ENCODE peak calls at places on chromosomes 3 and 15, in four cellular contexts. K, W, D and B are unnamed samples.

GRCh38 chr15:36914466-36914865 is 185.9 kb downstream of the MEIS2 start:
- DNase-seq in K (peak; percentile 35), W (no peak), D (no peak), B (no peak)

GRCh38 chr3:127820871-127821853 is 1.2 kb downstream of the MGLL start:
- DNase-seq in K (no peak), W (no peak), D (peak; percentile 80), B (no peak)

GRCh38 chr15:95669146-95669922 is 661.2 kb upstream of the NR2F2 start:
- DNase-seq in K (peak; percentile 24), W (no peak), D (no peak), B (no peak)

GRCh38 chr3:156838035-156838434 is 11.9 kb downstream of the LEKR1 start:
- DNase-seq in K (no peak), W (no peak), D (no peak), B (no peak)

GRCh38 chr3:9669720-9670432 is 20.6 kb downstream of the MTMR14 start:
- DNase-seq in K (no peak), W (no peak), D (no peak), B (peak; percentile 39)

GRCh38 chr15:84142888-84143337 is 92.7 kb upstream of the GOLGA6L4 start:
- DNase-seq in K (peak; percentile 69), W (peak; percentile 57), D (peak; percentile 78), B (peak; percentile 91)

GRCh38 chr3:150074697-150075416 is 104.2 kb upstream of the PFN2 start:
- DNase-seq in K (peak; percentile 23), W (no peak), D (no peak), B (no peak)

GRCh38 chr15:77575203-77575934 is 57.3 kb downstream of the LINGO1 start:
- DNase-seq in K (no peak), W (no peak), D (no peak), B (no peak)

GRCh38 chr3:151316267-151316991 is at the start of gene GPR87:
- DNase-seq in K (no peak), W (no peak), D (no peak), B (no peak)

GRCh38 chr3:72488736-72489030 is 359.6 kb downstream of the SHQ1 start:
- DNase-seq in K (no peak), W (no peak), D (no peak), B (peak; percentile 19)

GRCh38 chr3:135851201-135852061 is 114.1 kb upstream of the PPP2R3A start:
- DNase-seq in K (no peak), W (no peak), D (no peak), B (no peak)

GRCh38 chr3:155334897-155335883 is 41.7 kb upstream of the STRIT1 start:
- DNase-seq in K (no peak), W (no peak), D (no peak), B (no peak)

GRCh38 chr15:46677491-46677890 is 1039.8 kb upstream of the SEMA6D start:
- DNase-seq in K (no peak), W (no peak), D (no peak), B (no peak)

GRCh38 chr3:62554264-62554799 is 181.0 kb upstream of the FEZF2 start:
- DNase-seq in K (no peak), W (no peak), D (no peak), B (peak; percentile 19)

GRCh38 chr3:97121386-97121785 is 307.0 kb downstream of the EPHA6 start:
- DNase-seq in K (no peak), W (no peak), D (no peak), B (no peak)

GRCh38 chr3:50428007-50428633 is 68.8 kb upstream of the TMEM115 start:
- DNase-seq in K (no peak), W (no peak), D (no peak), B (peak; percentile 15)
- TF ChIP-seq CTCF in K (no peak), W (no peak), D (no peak), B (no peak)

GRCh38 chr3:112638327-112639020 is 2.5 kb downstream of the CCDC80 start:
- DNase-seq in K (peak; percentile 63), W (no peak), D (no peak), B (no peak)
- H3K4me3 ChIP-seq in K (peak overlapping the region; percentile 62), W (peak overlapping the region; percentile 55), D (peak overlapping the region; percentile 20), B (peak overlapping the region; percentile 73)

DNA sequence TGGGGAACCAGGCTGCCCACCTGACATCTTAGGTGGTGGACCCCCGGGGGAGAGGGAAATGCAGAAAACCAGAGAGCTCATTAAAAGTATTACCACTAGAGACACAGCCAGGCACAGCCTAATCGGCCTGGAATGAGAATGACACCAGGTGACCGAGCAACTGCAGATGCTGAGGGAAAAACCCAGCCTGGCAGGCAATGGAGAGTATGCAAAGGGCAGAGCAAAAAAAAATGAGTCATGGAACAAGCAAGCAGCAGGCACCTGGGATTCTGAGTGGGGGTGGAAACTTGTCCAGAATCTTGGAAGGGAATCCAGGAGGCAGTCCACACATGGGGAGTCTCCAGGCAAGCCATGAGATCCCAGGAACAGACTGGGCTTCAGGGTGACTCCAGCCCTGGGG is 183.7 kb upstream of the LRRN1 start:
- DNase-seq in K (no peak), W (no peak), D (no peak), B (no peak)
- TF ChIP-seq CTCF in K (no peak), W (no peak), D (no peak), B (no peak)

DNA sequence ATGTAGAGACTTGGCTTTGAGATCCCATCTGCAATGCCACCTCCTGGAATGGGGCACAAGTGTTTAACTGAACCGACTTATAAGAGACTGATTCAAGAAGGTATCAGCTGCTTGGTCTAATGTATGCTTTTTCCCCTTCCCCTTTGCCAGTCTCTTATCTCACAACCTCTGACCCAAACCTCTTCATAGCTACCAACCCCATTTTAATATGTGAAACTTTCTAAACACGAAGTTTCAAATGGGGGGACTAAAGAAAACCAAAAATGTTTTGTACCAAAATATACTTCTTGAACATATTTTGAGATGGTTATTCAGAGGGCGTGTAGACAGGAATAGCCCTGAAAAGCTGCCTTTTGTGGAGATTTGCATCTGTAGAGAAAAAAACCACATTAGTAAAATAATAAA is 73.1 kb downstream of the OXSM start:
- DNase-seq in K (no peak), W (no peak), D (no peak), B (no peak)
- H3K4me3 ChIP-seq in K (no peak overlapping the region), W (no peak overlapping the region), D (no peak overlapping the region), B (no peak overlapping the region)

DNA sequence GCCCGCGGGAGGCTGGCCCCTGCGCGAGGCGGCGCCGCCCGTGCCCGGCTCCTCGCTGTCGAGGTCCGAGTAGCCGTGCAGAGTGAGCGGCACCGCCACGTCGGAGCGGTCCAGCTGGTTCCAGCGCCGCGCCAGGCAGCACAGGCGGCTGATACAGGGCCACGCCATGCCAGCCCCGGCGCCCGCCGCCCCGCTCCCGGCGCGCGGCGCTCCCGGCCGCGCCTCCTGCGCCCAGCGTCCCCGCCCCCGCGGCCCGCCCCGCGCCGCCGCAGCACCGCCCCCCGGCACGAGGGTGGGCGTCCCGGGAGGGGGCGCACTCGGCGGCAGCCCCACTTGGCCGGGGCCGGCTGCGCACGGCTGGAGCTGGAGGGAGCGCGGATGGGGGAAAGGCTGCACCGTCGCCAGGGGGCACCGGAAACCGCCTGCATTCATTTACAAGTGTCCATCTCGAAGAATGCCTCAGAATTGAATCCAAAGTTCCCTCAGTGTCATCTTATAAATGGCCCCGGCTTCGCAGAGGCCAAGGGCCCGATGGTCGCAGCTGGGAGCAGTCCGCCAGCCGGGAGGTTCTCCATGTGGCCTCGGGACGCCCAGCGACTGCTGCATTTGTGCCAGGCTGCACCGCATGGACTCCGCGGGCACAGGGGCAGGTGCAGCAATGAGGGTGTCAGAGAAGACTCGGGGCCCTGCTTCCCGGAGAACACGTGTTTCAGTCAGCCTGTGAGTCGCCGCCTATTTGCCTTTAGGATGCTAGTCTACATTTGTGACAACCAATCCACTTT is at the start of gene MAP6D1:
- DNase-seq in K (peak; percentile 24), W (no peak), D (peak; percentile 13), B (peak; percentile 77)
- TF ChIP-seq CTCF in K (no peak), W (no peak), D (no peak), B (peak; percentile 23)

GRCh38 chr3:154121236-154122095 is at the start of gene ARHGEF26:
- DNase-seq in K (peak; percentile 90), W (peak; percentile 74), D (peak; percentile 91), B (peak; percentile 91)
- H3K4me3 ChIP-seq in K (peak within 1 kb of the TSS; percentile 72), W (peak within 1 kb of the TSS; percentile 81), D (peak within 1 kb of the TSS; percentile 93), B (peak within 1 kb of the TSS; percentile 79)

DNA sequence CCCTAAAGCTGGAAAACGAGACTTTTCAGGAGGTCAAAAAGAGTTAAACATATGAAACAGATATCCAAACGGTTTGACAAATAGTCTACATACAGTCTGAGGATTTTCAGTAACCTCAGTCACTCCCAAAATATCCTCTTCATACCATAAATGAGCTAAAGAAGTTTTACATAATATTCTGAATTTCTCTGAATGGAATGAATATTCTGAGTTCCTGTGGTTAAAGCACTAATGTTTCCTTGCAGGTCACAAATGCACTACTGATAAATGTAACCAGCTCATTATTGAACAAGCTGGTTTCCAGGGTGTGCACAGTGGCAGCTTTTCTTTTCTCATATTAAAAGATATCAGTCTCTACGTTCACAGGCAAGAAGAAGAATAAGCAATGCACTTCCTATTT is 137.4 kb upstream of the POU1F1 start:
- DNase-seq in K (no peak), W (no peak), D (no peak), B (no peak)
- TF ChIP-seq CTCF in K (no peak), W (no peak), D (no peak), B (no peak)

GRCh38 chr15:88894348-88894818 is 961 bp downstream of the HAPLN3 start:
- DNase-seq in K (peak; percentile 62), W (peak; percentile 65), D (peak; percentile 74), B (peak; percentile 66)
- H3K4me3 ChIP-seq in K (peak overlapping the region; percentile 18), W (peak overlapping the region; percentile 87), D (peak overlapping the region; percentile 52), B (peak overlapping the region; percentile 54)

DNA sequence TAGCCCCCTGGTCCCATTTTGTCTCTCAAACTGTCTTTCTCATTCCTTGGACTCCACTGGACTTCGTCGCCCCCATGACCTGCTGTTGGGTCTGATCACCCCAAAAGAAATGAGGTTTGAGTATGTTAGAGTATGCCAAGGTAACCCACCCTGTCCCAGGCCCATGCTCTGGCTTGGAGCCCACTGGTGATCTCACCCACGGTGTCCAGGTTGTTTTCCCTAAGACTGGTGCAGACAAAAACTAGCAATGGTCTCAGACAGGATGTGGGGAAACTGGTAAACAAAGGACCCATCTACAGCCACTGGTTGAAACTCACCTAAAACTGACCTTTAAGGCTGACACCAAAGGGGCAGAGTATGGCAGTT is 38.9 kb downstream of the EFCAB12 start:
- DNase-seq in K (no peak), W (no peak), D (no peak), B (no peak)
- TF ChIP-seq CTCF in K (no peak), W (no peak), D (no peak), B (no peak)